ENCODE peak calls at places on chromosomes 13 and 19, in four cellular contexts. One of them, this sample, is unnamed.

GRCh38 chr19:23365222-23365621 is 30.0 kb downstream of the ZNF91 start:
- DNase-seq in A549: no peak
- DNase-seq in CD4-positive, CD25-positive, alpha-beta regulatory T cell: no peak
- DNase-seq in choroid plexus epithelial cell: no peak
- DNase-seq in this sample: no peak

GRCh38 chr13:30569901-30570576 is 47.7 kb upstream of the USPL1 start:
- DNase-seq in A549: peak
- DNase-seq in CD4-positive, CD25-positive, alpha-beta regulatory T cell: no peak
- DNase-seq in choroid plexus epithelial cell: peak
- DNase-seq in this sample: no peak

GRCh38 chr19:34661357-34661756 is 15.6 kb downstream of the SCGB2B2 start:
- DNase-seq in choroid plexus epithelial cell: no peak
- DNase-seq in A549: no peak
- DNase-seq in CD4-positive, CD25-positive, alpha-beta regulatory T cell: no peak
- DNase-seq in this sample: no peak

GRCh38 chr19:32773126-32773525 is 53.6 kb downstream of the TDRD12 start:
- DNase-seq in A549: no peak
- DNase-seq in choroid plexus epithelial cell: no peak
- DNase-seq in CD4-positive, CD25-positive, alpha-beta regulatory T cell: no peak
- DNase-seq in this sample: no peak

GRCh38 chr13:71254384-71254783 is 612.6 kb downstream of the DACH1 start:
- DNase-seq in choroid plexus epithelial cell: no peak
- DNase-seq in CD4-positive, CD25-positive, alpha-beta regulatory T cell: no peak
- DNase-seq in A549: no peak
- DNase-seq in this sample: no peak

GRCh38 chr13:35687336-35687735 is 210.8 kb upstream of the MAB21L1 start:
- DNase-seq in choroid plexus epithelial cell: no peak
- DNase-seq in CD4-positive, CD25-positive, alpha-beta regulatory T cell: no peak
- DNase-seq in A549: no peak
- DNase-seq in this sample: no peak

GRCh38 chr19:51219307-51219706 is 5.6 kb upstream of the CD33 start:
- DNase-seq in CD4-positive, CD25-positive, alpha-beta regulatory T cell: no peak
- DNase-seq in A549: no peak
- DNase-seq in choroid plexus epithelial cell: no peak
- DNase-seq in this sample: no peak

GRCh38 chr13:111429064-111429558 is 108.7 kb downstream of the TEX29 start:
- DNase-seq in CD4-positive, CD25-positive, alpha-beta regulatory T cell: no peak
- DNase-seq in A549: peak
- DNase-seq in choroid plexus epithelial cell: peak
- DNase-seq in this sample: no peak

GRCh38 chr13:33228645-33229445 is 56.7 kb downstream of the STARD13 start:
- DNase-seq in A549: peak
- DNase-seq in CD4-positive, CD25-positive, alpha-beta regulatory T cell: no peak
- DNase-seq in choroid plexus epithelial cell: peak
- DNase-seq in this sample: no peak